ENCODE peak calls at places on chromosomes 1 and 21, in nine cellular contexts. S is neuronal stem cell; H is heart right ventricle; L is IMR-90; V is cardiac muscle cell; R is endodermal cell; O is lung; U is naive thymus-derived CD4-positive, alpha-beta T cell; D is ascending aorta. P is an unnamed sample.
A peak's percentile ranks its signal among the peaks of the same experiment; 100 is the strongest.

GRCh38 chr1:112982853-112983539 is 27.0 kb upstream of the SLC16A1 start:
- DNase-seq in S (no peak), H (peak; percentile 53), L (no peak), V (no peak), R (no peak), O (no peak), U (no peak), D (no peak), P (no peak)

GRCh38 chr1:62175568-62176179 is 19.0 kb upstream of the L1TD1 start:
- DNase-seq in S (peak; percentile 60), H (peak; percentile 32), L (peak; percentile 45), V (peak; percentile 63), R (peak; percentile 85), O (peak; percentile 45), U (peak; percentile 22), D (no peak), P (peak; percentile 43)

GRCh38 chr1:232143315-232143886 is 486.5 kb downstream of the SIPA1L2 start:
- DNase-seq in S (no peak), H (no peak), L (no peak), V (no peak), R (peak; percentile 68), O (no peak), U (no peak), D (no peak), P (no peak)

GRCh38 chr1:15559189-15559815 is 25.5 kb downstream of the AGMAT start:
- DNase-seq in S (no peak), H (no peak), L (no peak), V (no peak), R (no peak), O (no peak), U (no peak), D (no peak), P (no peak)

GRCh38 chr1:184101571-184101970 is 50.0 kb downstream of the TSEN15 start:
- DNase-seq in S (no peak), H (no peak), L (no peak), V (no peak), R (no peak), O (no peak), U (no peak), D (no peak), P (no peak)

GRCh38 chr21:43201491-43201890 is 32.7 kb downstream of the CRYAA start:
- DNase-seq in S (no peak), H (no peak), L (no peak), V (no peak), R (no peak), O (no peak), U (no peak), D (no peak), P (no peak)

GRCh38 chr1:160365325-160365724 is 1.5 kb upstream of the NHLH1 start:
- DNase-seq in S (no peak), H (no peak), L (no peak), V (no peak), R (no peak), O (no peak), U (no peak), D (no peak), P (no peak)

GRCh38 chr1:41673355-41673754 is 188.9 kb upstream of the EDN2 start:
- DNase-seq in S (no peak), H (no peak), L (peak; percentile 64), V (peak; percentile 58), R (no peak), O (no peak), U (peak; percentile 54), D (no peak), P (peak; percentile 56)

GRCh38 chr1:183023601-183024351 is 556 bp downstream of the LAMC1 start:
- DNase-seq in S (peak; percentile 48), H (peak; percentile 63), L (peak; percentile 47), V (peak; percentile 49), R (peak; percentile 95), O (peak; percentile 81), U (peak; percentile 13), D (no peak), P (no peak)

GRCh38 chr1:147225193-147225730 is at the start of gene FMO5:
- DNase-seq in S (no peak), H (peak; percentile 64), L (peak; percentile 57), V (peak; percentile 79), R (peak; percentile 89), O (peak; percentile 78), U (peak; percentile 39), D (no peak), P (peak; percentile 38)

GRCh38 chr21:14076143-14076806 is 134.5 kb downstream of the LIPI start:
- DNase-seq in S (no peak), H (no peak), L (no peak), V (no peak), R (no peak), O (no peak), U (no peak), D (no peak), P (no peak)

GRCh38 chr1:115642168-115643072 is 650 bp downstream of the VANGL1 start:
- DNase-seq in S (peak; percentile 20), H (peak; percentile 38), L (peak; percentile 20), V (peak; percentile 36), R (peak; percentile 81), O (peak; percentile 41), U (no peak), D (no peak), P (peak; percentile 70)

GRCh38 chr21:45326834-45327457 is 39.3 kb upstream of the POFUT2 start:
- DNase-seq in S (no peak), H (no peak), L (no peak), V (no peak), R (peak; percentile 51), O (no peak), U (no peak), D (no peak), P (no peak)

GRCh38 chr1:41728403-41729202 is 190.1 kb downstream of the HIVEP3 start:
- DNase-seq in S (no peak), H (no peak), L (no peak), V (no peak), R (no peak), O (no peak), U (no peak), D (no peak), P (no peak)

GRCh38 chr1:27593341-27594326 is 10.3 kb downstream of the AHDC1 start:
- DNase-seq in S (no peak), H (no peak), L (no peak), V (no peak), R (peak; percentile 50), O (no peak), U (no peak), D (no peak), P (no peak)

GRCh38 chr1:31572323-31573104 is 3.8 kb upstream of the TINAGL1 start:
- DNase-seq in S (no peak), H (no peak), L (peak; percentile 50), V (peak; percentile 65), R (no peak), O (peak; percentile 58), U (no peak), D (no peak), P (no peak)

GRCh38 chr1:67586596-67586995 is 98.4 kb upstream of the GADD45A start:
- DNase-seq in S (no peak), H (no peak), L (peak; percentile 56), V (peak; percentile 58), R (no peak), O (no peak), U (no peak), D (no peak), P (no peak)

GRCh38 chr1:165365344-165365743 is 8.8 kb upstream of the LMX1A start:
- DNase-seq in S (no peak), H (no peak), L (no peak), V (no peak), R (peak; percentile 74), O (no peak), U (no peak), D (no peak), P (no peak)

GRCh38 chr1:175250027-175250426 is 57.5 kb upstream of the KIAA0040 start:
- DNase-seq in S (no peak), H (no peak), L (no peak), V (no peak), R (no peak), O (no peak), U (no peak), D (no peak), P (no peak)

GRCh38 chr1:45275054-45275453 is 51.6 kb upstream of the HPDL start:
- DNase-seq in S (no peak), H (no peak), L (no peak), V (peak; percentile 10), R (no peak), O (no peak), U (no peak), D (no peak), P (no peak)

GRCh38 chr21:39561128-39561527 is 51.6 kb upstream of the B3GALT5 start:
- DNase-seq in S (no peak), H (no peak), L (no peak), V (no peak), R (no peak), O (no peak), U (no peak), D (no peak), P (no peak)
- H3K4me3 ChIP-seq in S (no peak overlapping the region), H (no peak overlapping the region), L (no peak overlapping the region), V (no peak overlapping the region), R (no peak overlapping the region), O (no peak overlapping the region), U (no peak overlapping the region), D (no peak overlapping the region), P (no peak overlapping the region)

DNA sequence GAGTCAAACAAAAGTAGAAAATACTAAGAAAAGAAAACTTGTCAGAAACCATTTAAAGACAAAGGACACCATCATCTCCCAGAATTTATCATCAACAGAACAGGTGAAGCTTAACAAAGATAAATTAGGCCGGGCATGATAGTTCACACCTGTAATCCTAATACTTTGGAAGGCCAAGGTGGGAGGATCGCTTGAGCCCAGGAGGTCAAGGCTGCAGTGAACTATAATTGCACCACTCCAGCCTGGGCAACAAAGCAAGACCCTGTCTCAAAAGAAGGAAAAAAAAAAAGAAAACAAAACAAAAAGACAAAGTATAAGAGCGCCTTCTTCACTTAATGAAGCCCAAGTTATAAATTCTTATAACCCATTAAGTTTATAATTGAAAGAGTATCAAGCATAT is 25.6 kb downstream of the RERE start:
- DNase-seq in S (no peak), H (no peak), L (no peak), V (no peak), R (no peak), O (no peak), U (no peak), D (no peak), P (no peak)
- H3K36me3 ChIP-seq in S (peaks cover 30% of the 10 kb centered on the region), H (no peaks in the 10 kb centered on the region), L (peaks cover 3% of the 10 kb centered on the region), V (no peaks in the 10 kb centered on the region), R (peaks cover 10% of the 10 kb centered on the region), O (no peaks in the 10 kb centered on the region), U (no peaks in the 10 kb centered on the region), D (no peaks in the 10 kb centered on the region), P (no peaks in the 10 kb centered on the region)

GRCh38 chr1:151539321-151540020 is 638 bp upstream of the TUFT1 start:
- DNase-seq in S (no peak), H (peak; percentile 72), L (peak; percentile 96), V (peak; percentile 90), R (peak; percentile 81), O (peak; percentile 93), U (peak; percentile 16), D (peak; percentile 28), P (peak; percentile 86)
- H3K4me3 ChIP-seq in S (peak overlapping the region; percentile 66), H (peak overlapping the region; percentile 70), L (peak overlapping the region; percentile 73), V (peak overlapping the region; percentile 46), R (peak overlapping the region; percentile 91), O (no peak overlapping the region), U (peak overlapping the region; percentile 90), D (peak overlapping the region; percentile 63), P (peak overlapping the region; percentile 72)

DNA sequence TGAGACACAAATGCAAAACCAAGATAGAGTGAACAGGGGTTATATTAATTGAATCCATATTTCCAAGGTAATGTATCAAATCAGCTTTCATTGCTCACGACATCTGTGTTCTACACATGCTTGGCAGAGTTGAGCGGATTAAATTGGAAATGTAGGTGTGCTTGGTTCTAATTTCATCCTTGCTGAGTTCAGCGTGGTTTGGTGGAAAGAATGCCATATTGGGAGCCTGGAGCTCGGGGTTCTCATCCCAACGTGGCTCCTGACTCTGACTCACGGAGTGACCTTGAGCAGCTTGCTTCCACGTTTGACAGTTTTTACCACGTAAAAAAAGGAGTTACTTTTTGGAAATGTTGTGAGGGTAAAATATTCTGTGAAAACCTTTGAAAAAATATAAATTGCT is 92.0 kb downstream of the MTR start:
- DNase-seq in S (no peak), H (no peak), L (no peak), V (no peak), R (no peak), O (no peak), U (no peak), D (no peak), P (no peak)
- H3K36me3 ChIP-seq in S (peaks cover 79% of the 10 kb centered on the region), H (peaks cover 16% of the 10 kb centered on the region), L (peaks cover 33% of the 10 kb centered on the region), V (peaks cover 14% of the 10 kb centered on the region), R (peaks cover 35% of the 10 kb centered on the region), O (peaks cover 38% of the 10 kb centered on the region), U (no peaks in the 10 kb centered on the region), D (peaks cover 53% of the 10 kb centered on the region), P (peaks cover 82% of the 10 kb centered on the region)

P was measured in CD4-positive, CD25-positive, alpha-beta regulatory T cell.